ENCODE peak calls at places on chromosomes 3 and 15, in five cellular contexts. U is activated naive CD4-positive, alpha-beta T cell treated with Interleukin-2 at 50 U/mL for 16 hours; S is GDM1; I is fibroblast of the conjunctiva; H is GM12864. X is an unnamed sample.
A peak's percentile ranks its signal among the peaks of the same experiment; 100 is the strongest.

GRCh38 chr15:92617197-92618037 is 38.2 kb downstream of the FAM174B start:
- DNase-seq in U (no peak), S (no peak), I (peak; percentile 28), H (no peak), X (peak; percentile 60)

GRCh38 chr15:39438795-39439577 is 141.9 kb upstream of the THBS1 start:
- DNase-seq in U (no peak), S (peak; percentile 1), I (no peak), H (no peak), X (no peak)

GRCh38 chr3:52394751-52395502 is 50.0 kb downstream of the SEMA3G start:
- DNase-seq in U (no peak), S (no peak), I (no peak), H (no peak), X (no peak)

GRCh38 chr3:115989927-115990326 is 366.6 kb downstream of the GAP43 start:
- DNase-seq in U (no peak), S (no peak), I (no peak), H (no peak), X (peak; percentile 85)

GRCh38 chr3:95752199-95752598 is 1062.2 kb upstream of the EPHA6 start:
- DNase-seq in U (no peak), S (no peak), I (no peak), H (no peak), X (no peak)

GRCh38 chr3:162262145-162262544 is 765.5 kb downstream of the OTOL1 start:
- DNase-seq in U (no peak), S (no peak), I (no peak), H (no peak), X (no peak)

GRCh38 chr3:15427981-15428380 is 583 bp downstream of the EAF1 start:
- DNase-seq in U (peak; percentile 3), S (no peak), I (no peak), H (no peak), X (no peak)

GRCh38 chr15:71079208-71080044 is 35.8 kb upstream of the THSD4 start:
- DNase-seq in U (no peak), S (no peak), I (no peak), H (no peak), X (peak; percentile 96)

GRCh38 chr15:78302579-78302978 is 3.2 kb upstream of the SKIC8 start:
- DNase-seq in U (no peak), S (no peak), I (peak; percentile 87), H (no peak), X (peak; percentile 90)

GRCh38 chr3:115092220-115092791 is 54.8 kb downstream of the ZBTB20 start:
- DNase-seq in U (peak; percentile 63), S (peak; percentile 60), I (peak; percentile 57), H (peak; percentile 29), X (peak; percentile 87)

GRCh38 chr15:65192016-65192415 is 6.9 kb upstream of the CLPX start:
- DNase-seq in U (no peak), S (no peak), I (no peak), H (no peak), X (peak; percentile 24)

GRCh38 chr15:40754574-40754882 is 526 bp downstream of the RMDN3 start:
- DNase-seq in U (peak; percentile 17), S (no peak), I (no peak), H (no peak), X (peak; percentile 66)

GRCh38 chr3:38117163-38117716 is 19.7 kb downstream of the ACAA1 start:
- DNase-seq in U (no peak), S (no peak), I (no peak), H (no peak), X (peak; percentile 32)